ENCODE peak calls at places on chromosome 3, in four cellular contexts. One of them, this sample, is unnamed.

GRCh38 chr3:68135145-68135544 is 480.7 kb upstream of the SUCLG2 start:
- DNase-seq in CD4-positive, alpha-beta T cell: no peak
- DNase-seq in endothelial cell: no peak
- DNase-seq in EL: no peak
- DNase-seq in this sample: no peak

GRCh38 chr3:160455846-160456245 is 6.3 kb upstream of the TRIM59 start:
- DNase-seq in EL: no peak
- DNase-seq in endothelial cell: no peak
- DNase-seq in CD4-positive, alpha-beta T cell: no peak
- DNase-seq in this sample: no peak

GRCh38 chr3:72438072-72438471 is 410.2 kb downstream of the SHQ1 start:
- DNase-seq in EL: no peak
- DNase-seq in CD4-positive, alpha-beta T cell: no peak
- DNase-seq in endothelial cell: no peak
- DNase-seq in this sample: no peak

GRCh38 chr3:138332472-138333073 is 2.9 kb upstream of the NME9 start:
- DNase-seq in EL: peak; percentile 37
- DNase-seq in endothelial cell: no peak
- DNase-seq in CD4-positive, alpha-beta T cell: no peak
- DNase-seq in this sample: no peak

GRCh38 chr3:139414608-139415224 is 25.3 kb upstream of the COPB2 start:
- DNase-seq in EL: no peak
- DNase-seq in CD4-positive, alpha-beta T cell: no peak
- DNase-seq in endothelial cell: no peak
- DNase-seq in this sample: no peak

GRCh38 chr3:126402178-126402577 is 7.5 kb downstream of the CFAP100 start:
- DNase-seq in EL: no peak
- DNase-seq in CD4-positive, alpha-beta T cell: no peak
- DNase-seq in endothelial cell: no peak
- DNase-seq in this sample: no peak

GRCh38 chr3:152199069-152199838 is 69.5 kb upstream of the MBNL1 start:
- DNase-seq in CD4-positive, alpha-beta T cell: no peak
- DNase-seq in EL: no peak
- DNase-seq in endothelial cell: no peak
- DNase-seq in this sample: no peak

GRCh38 chr3:132117642-132118041 is 82.8 kb upstream of the CPNE4 start:
- DNase-seq in endothelial cell: no peak
- DNase-seq in CD4-positive, alpha-beta T cell: no peak
- DNase-seq in EL: peak; percentile 4
- DNase-seq in this sample: no peak

This sample was measured in right cardiac atrium.